ENCODE peak calls at places on chromosomes 1 and 21, in ten cellular contexts. V is IMR-90, J is HAP-1, Y is astrocyte, Z is A549, P is testis, B is uterus, A is stomach, I is psoas muscle, L is small intestine. T is an unnamed sample. For H3K4me1, the result is how much of the 10 kb centered on the place peaks cover.

GRCh38 chr1:214566158-214567104 is 15.0 kb upstream of the PTPN14 start:
- DNase-seq in V (peak), J (no peak), Y (peak), Z (peak), P (no peak), B (no peak), A (no peak), I (no peak), L (no peak), T (peak)

GRCh38 chr1:1310476-1311053 is 2.2 kb downstream of the PUSL1 start:
- DNase-seq in V (no peak), J (no peak), Y (no peak), Z (no peak), P (no peak), B (no peak), A (no peak), I (no peak), L (no peak), T (no peak)

GRCh38 chr1:62333431-62333830 is 14.2 kb upstream of the KANK4 start:
- DNase-seq in V (no peak), J (no peak), Y (peak), Z (no peak), P (no peak), B (no peak), A (no peak), I (no peak), L (no peak), T (no peak)

GRCh38 chr1:153866045-153866850 is 56.5 kb downstream of the GATAD2B start:
- DNase-seq in V (peak), J (no peak), Y (peak), Z (no peak), P (no peak), B (peak), A (no peak), I (no peak), L (no peak), T (no peak)

GRCh38 chr21:44890961-44891541 is 17.6 kb upstream of the PTTG1IP start:
- DNase-seq in V (no peak), J (no peak), Y (no peak), Z (no peak), P (no peak), B (no peak), A (no peak), I (peak), L (no peak), T (no peak)

GRCh38 chr1:82001345-82001744 is 200.6 kb downstream of the ADGRL2 start:
- DNase-seq in V (no peak), J (no peak), Y (no peak), Z (no peak), P (no peak), B (no peak), A (no peak), I (no peak), L (no peak), T (no peak)

GRCh38 chr1:64623750-64624445 is 121.0 kb upstream of the RAVER2 start:
- DNase-seq in V (peak), J (no peak), Y (peak), Z (peak), P (no peak), B (no peak), A (no peak), I (no peak), L (no peak), T (peak)

GRCh38 chr1:58345215-58346075 is 201.1 kb downstream of the OMA1 start:
- DNase-seq in V (no peak), J (no peak), Y (no peak), Z (no peak), P (no peak), B (no peak), A (no peak), I (no peak), L (no peak), T (no peak)

GRCh38 chr1:101365881-101366280 is 129.1 kb downstream of the S1PR1 start:
- DNase-seq in V (no peak), J (no peak), Y (no peak), Z (no peak), P (no peak), B (no peak), A (no peak), I (no peak), L (no peak), T (no peak)

GRCh38 chr1:236451796-236452373 is 57.8 kb downstream of the EDARADD start:
- DNase-seq in V (no peak), J (peak), Y (no peak), Z (peak), P (peak), B (no peak), A (peak), I (no peak), L (peak), T (no peak)

GRCh38 chr1:184210048-184210447 is 158.5 kb downstream of the TSEN15 start:
- DNase-seq in V (peak), J (no peak), Y (peak), Z (no peak), P (no peak), B (peak), A (no peak), I (no peak), L (peak), T (no peak)

GRCh38 chr1:11738096-11738495 is 2.2 kb downstream of the AGTRAP start:
- DNase-seq in V (no peak), J (no peak), Y (no peak), Z (no peak), P (no peak), B (no peak), A (no peak), I (no peak), L (no peak), T (no peak)

GRCh38 chr1:201542166-201543045 is 3.5 kb downstream of the NAV1 start:
- DNase-seq in V (peak), J (no peak), Y (peak), Z (no peak), P (no peak), B (peak), A (no peak), I (peak), L (no peak), T (no peak)

GRCh38 chr1:170578356-170578755 is 46.4 kb downstream of the GORAB start:
- DNase-seq in V (peak), J (no peak), Y (peak), Z (no peak), P (no peak), B (no peak), A (no peak), I (no peak), L (no peak), T (no peak)

GRCh38 chr1:161989801-161990200 is 33.9 kb downstream of the OLFML2B start:
- DNase-seq in V (no peak), J (no peak), Y (no peak), Z (no peak), P (no peak), B (no peak), A (no peak), I (no peak), L (no peak), T (no peak)

GRCh38 chr1:21622466-21623315 is 46.5 kb downstream of the RAP1GAP start:
- DNase-seq in V (no peak), J (no peak), Y (no peak), Z (no peak), P (peak), B (no peak), A (peak), I (no peak), L (peak), T (no peak)

GRCh38 chr21:39604951-39605350 is 7.8 kb upstream of the B3GALT5 start:
- DNase-seq in V (no peak), J (no peak), Y (no peak), Z (no peak), P (no peak), B (no peak), A (no peak), I (no peak), L (no peak), T (no peak)

GRCh38 chr1:6358757-6359567 is 34.6 kb downstream of the ACOT7 start:
- DNase-seq in V (peak), J (peak), Y (peak), Z (no peak), P (no peak), B (peak), A (no peak), I (no peak), L (peak), T (no peak)

GRCh38 chr21:36236052-36236730 is 79.6 kb downstream of the DOP1B start:
- DNase-seq in V (no peak), J (no peak), Y (no peak), Z (no peak), P (no peak), B (no peak), A (no peak), I (no peak), L (no peak), T (no peak)

GRCh38 chr1:185317034-185317885 is at the start of gene IVNS1ABP:
- DNase-seq in V (peak), J (peak), Y (peak), Z (peak), P (peak), B (peak), A (peak), I (peak), L (peak), T (peak)

GRCh38 chr21:45919593-45919992 is 62.0 kb upstream of the COL6A1 start:
- DNase-seq in V (no peak), J (no peak), Y (no peak), Z (no peak), P (no peak), B (no peak), A (no peak), I (no peak), L (no peak), T (no peak)

GRCh38 chr21:41207401-41208388 is 39.7 kb downstream of the BACE2 start:
- DNase-seq in V (peak), J (no peak), Y (peak), Z (no peak), P (peak), B (peak), A (peak), I (peak), L (peak), T (no peak)

GRCh38 chr1:179966551-179966950 is 11.9 kb downstream of the CEP350 start:
- DNase-seq in V (peak), J (no peak), Y (no peak), Z (no peak), P (no peak), B (no peak), A (no peak), I (no peak), L (no peak), T (no peak)

GRCh38 chr1:20735581-20736111 is 3.1 kb upstream of the SH2D5 start:
- DNase-seq in V (peak), J (no peak), Y (peak), Z (no peak), P (peak), B (peak), A (no peak), I (no peak), L (no peak), T (peak)

GRCh38 chr1:54572236-54572850 is 24.3 kb downstream of the ACOT11 start:
- DNase-seq in V (no peak), J (no peak), Y (no peak), Z (no peak), P (no peak), B (no peak), A (no peak), I (no peak), L (no peak), T (no peak)

GRCh38 chr1:70247768-70248167 is 26.6 kb downstream of the SRSF11 start:
- DNase-seq in V (no peak), J (no peak), Y (no peak), Z (no peak), P (no peak), B (no peak), A (no peak), I (no peak), L (no peak), T (no peak)

GRCh38 chr1:93123141-93123783 is 44.2 kb downstream of the MTF2 start:
- DNase-seq in V (peak), J (no peak), Y (no peak), Z (no peak), P (no peak), B (no peak), A (no peak), I (no peak), L (peak), T (no peak)

GRCh38 chr1:13616234-13616633 is 32.6 kb downstream of the PDPN start:
- DNase-seq in V (peak), J (no peak), Y (no peak), Z (no peak), P (no peak), B (no peak), A (no peak), I (no peak), L (no peak), T (no peak)

GRCh38 chr1:183023146-183023600 is at the start of gene LAMC1:
- DNase-seq in V (peak), J (peak), Y (peak), Z (peak), P (peak), B (peak), A (peak), I (peak), L (peak), T (peak)

GRCh38 chr1:164617607-164618564 is 58.9 kb downstream of the PBX1 start:
- DNase-seq in V (peak), J (peak), Y (no peak), Z (peak), P (no peak), B (no peak), A (no peak), I (no peak), L (no peak), T (no peak)

GRCh38 chr1:226965581-226966440 is 25.7 kb downstream of the COQ8A start:
- DNase-seq in V (no peak), J (no peak), Y (no peak), Z (no peak), P (no peak), B (no peak), A (no peak), I (no peak), L (no peak), T (no peak)

GRCh38 chr1:48645883-48646282 is 130.8 kb downstream of the BEND5 start:
- DNase-seq in V (no peak), J (peak), Y (no peak), Z (no peak), P (no peak), B (no peak), A (no peak), I (no peak), L (no peak), T (no peak)

GRCh38 chr1:203036135-203036534 is 9.8 kb downstream of the PPFIA4 start:
- DNase-seq in V (peak), J (no peak), Y (peak), Z (no peak), P (no peak), B (no peak), A (no peak), I (no peak), L (no peak), T (peak)

GRCh38 chr1:86538775-86539174 is 8.1 kb upstream of the CLCA4 start:
- DNase-seq in V (no peak), J (no peak), Y (no peak), Z (no peak), P (no peak), B (no peak), A (no peak), I (no peak), L (no peak), T (no peak)

GRCh38 chr1:86541859-86542258 is 5.0 kb upstream of the CLCA4 start:
- DNase-seq in V (no peak), J (no peak), Y (no peak), Z (no peak), P (no peak), B (no peak), A (no peak), I (no peak), L (no peak), T (no peak)

GRCh38 chr1:86542626-86543025 is 4.3 kb upstream of the CLCA4 start:
- DNase-seq in V (no peak), J (no peak), Y (peak), Z (no peak), P (no peak), B (no peak), A (no peak), I (no peak), L (no peak), T (no peak)

DNA sequence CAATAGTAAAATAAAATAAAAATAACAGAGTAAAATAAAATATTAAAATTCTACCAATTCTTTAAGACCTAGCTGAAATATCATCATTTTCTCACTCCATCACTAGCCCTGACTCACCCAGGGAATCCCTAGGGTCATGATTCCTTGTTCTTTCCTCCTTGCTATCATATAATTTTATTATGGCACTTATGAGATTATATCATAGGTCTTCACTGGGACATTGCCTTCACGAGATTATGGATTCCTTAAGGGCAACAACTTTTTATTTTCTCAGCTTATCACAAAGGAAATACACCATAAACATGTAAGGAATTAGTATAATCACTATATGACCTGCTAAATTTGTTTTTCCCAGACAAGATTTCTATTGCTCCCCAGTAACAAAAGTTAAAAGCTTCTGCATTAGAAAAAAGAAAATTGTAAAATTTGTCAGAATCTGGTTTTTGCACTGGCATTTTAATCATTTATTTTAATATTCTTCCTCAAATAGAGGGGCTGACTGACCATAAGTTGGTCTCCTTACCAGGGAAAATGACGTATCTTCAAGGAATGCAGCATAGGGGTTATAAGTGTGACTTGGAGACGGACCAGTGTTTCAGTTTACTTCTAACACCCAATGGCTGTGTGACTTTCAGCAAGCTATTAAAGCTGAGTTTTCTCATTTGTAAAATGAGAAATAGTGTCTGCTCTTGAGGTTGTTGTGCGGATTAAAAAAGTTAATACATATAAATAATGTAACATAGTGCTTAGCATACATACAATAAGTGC is 8.8 kb upstream of the CLCA4 start:
- DNase-seq in V (peak), J (no peak), Y (peak), Z (no peak), P (no peak), B (no peak), A (no peak), I (no peak), L (peak), T (no peak)
- H3K4me3 ChIP-seq in V (no peak), J (no peak), Y (no peak), Z (no peak), P (no peak), B (no peak), A (no peak), I (no peak), L (no peak), T (no peak)

GRCh38 chr1:228939001-228939691 is 203.9 kb downstream of the RHOU start:
- DNase-seq in V (no peak), J (no peak), Y (no peak), Z (no peak), P (no peak), B (no peak), A (no peak), I (no peak), L (no peak), T (no peak)

GRCh38 chr1:228936881-228937280 is 201.6 kb downstream of the RHOU start:
- DNase-seq in V (no peak), J (no peak), Y (no peak), Z (no peak), P (no peak), B (no peak), A (no peak), I (no peak), L (no peak), T (no peak)

GRCh38 chr1:228938248-228938891 is 203.1 kb downstream of the RHOU start:
- DNase-seq in V (no peak), J (no peak), Y (no peak), Z (no peak), P (no peak), B (peak), A (no peak), I (no peak), L (peak), T (no peak)

GRCh38 chr1:228937351-228937750 is 202.1 kb downstream of the RHOU start:
- DNase-seq in V (no peak), J (no peak), Y (no peak), Z (no peak), P (no peak), B (no peak), A (no peak), I (no peak), L (no peak), T (no peak)

DNA sequence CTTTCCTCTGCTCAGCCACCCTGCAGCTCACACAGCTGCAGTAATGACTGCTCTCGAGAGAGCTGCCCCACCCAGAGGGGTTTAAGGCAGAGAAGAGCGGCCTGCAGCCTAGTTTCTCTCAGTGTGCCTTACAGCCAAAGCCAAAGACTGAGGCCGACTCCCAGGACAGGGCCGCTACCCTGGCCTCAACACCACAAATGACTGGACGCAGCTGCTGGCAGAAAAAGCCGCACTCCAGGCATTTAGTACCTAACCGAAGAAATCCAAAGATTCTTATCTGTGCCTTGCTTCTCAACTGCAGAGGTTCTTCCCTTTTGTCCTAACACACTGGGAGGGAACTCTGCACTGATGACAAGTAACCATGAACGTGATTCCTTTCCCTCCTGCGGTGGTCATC is 202.6 kb downstream of the RHOU start:
- DNase-seq in V (no peak), J (no peak), Y (no peak), Z (no peak), P (no peak), B (peak), A (no peak), I (peak), L (no peak), T (no peak)
- H3K4me1 ChIP-seq in V (under half), J (under half), Y (under half), Z (under half), P (under half), B (under half), A (under half), I (under half), L (under half), T (under half)

DNA sequence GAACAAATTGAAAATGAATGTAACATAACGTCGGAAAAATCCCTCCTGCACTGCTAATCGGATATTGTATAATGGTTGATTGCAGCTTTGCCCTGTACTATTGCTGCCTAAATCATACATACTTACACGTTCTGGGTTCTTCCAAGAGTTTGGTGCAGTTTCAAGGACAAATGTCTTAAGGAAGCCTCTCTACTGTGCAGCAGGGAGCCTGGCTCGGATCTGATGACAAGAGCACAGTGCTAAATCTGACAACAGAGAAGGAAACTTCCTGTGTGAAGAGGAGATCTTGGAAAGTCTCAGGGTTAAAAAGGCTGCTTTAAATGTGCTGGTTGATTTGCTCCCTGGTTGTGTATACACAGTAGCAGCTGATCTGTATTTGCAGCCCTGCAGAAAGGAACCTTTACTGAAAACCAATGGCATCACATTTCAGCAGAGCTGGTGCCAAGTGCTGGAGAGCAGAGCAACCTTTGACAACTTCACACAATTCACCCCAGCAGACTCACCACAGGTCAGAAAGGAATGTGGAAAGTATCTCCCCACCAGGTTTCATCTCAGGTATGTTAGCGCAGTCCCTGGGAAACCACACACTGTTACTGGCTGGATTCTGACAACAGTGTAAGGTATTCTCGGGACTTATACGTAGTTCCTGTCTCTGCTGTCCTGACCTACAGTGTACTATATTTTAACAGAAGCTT is 354.9 kb upstream of the ESRRG start:
- DNase-seq in V (peak), J (no peak), Y (peak), Z (no peak), P (no peak), B (no peak), A (peak), I (no peak), L (peak), T (no peak)
- H3K4me3 ChIP-seq in V (no peak), J (no peak), Y (no peak), Z (no peak), P (no peak), B (no peak), A (peak), I (peak), L (no peak), T (no peak)

GRCh38 chr1:56510642-56511021 is 68.7 kb downstream of the PLPP3 start:
- DNase-seq in V (no peak), J (no peak), Y (no peak), Z (no peak), P (no peak), B (no peak), A (no peak), I (no peak), L (no peak), T (no peak)

GRCh38 chr1:56515898-56516538 is 63.3 kb downstream of the PLPP3 start:
- DNase-seq in V (no peak), J (no peak), Y (no peak), Z (no peak), P (no peak), B (no peak), A (no peak), I (no peak), L (no peak), T (no peak)

GRCh38 chr1:56509713-56510641 is 69.4 kb downstream of the PLPP3 start:
- DNase-seq in V (no peak), J (peak), Y (no peak), Z (no peak), P (no peak), B (no peak), A (no peak), I (no peak), L (peak), T (no peak)

GRCh38 chr1:56511323-56511722 is 68.0 kb downstream of the PLPP3 start:
- DNase-seq in V (no peak), J (no peak), Y (no peak), Z (no peak), P (no peak), B (no peak), A (no peak), I (no peak), L (no peak), T (no peak)

GRCh38 chr1:56513095-56513494 is 66.3 kb downstream of the PLPP3 start:
- DNase-seq in V (no peak), J (no peak), Y (no peak), Z (no peak), P (no peak), B (peak), A (no peak), I (no peak), L (no peak), T (no peak)
- H3K4me1 ChIP-seq in V (under half), J (under half), Y (under half), Z (under half), P (under half), B (under half), A (under half), I (under half), L (under half), T (under half)